ENCODE peak calls at places on chromosomes 11 and 22, in ten cellular contexts. P is pancreas, Y is AG09319, D is breast epithelium, V is IMR-90, W is esophagus squamous epithelium, R is brain microvascular endothelial cell, K is bronchial epithelial cell, L is adrenal gland, J is sigmoid colon. U is an unnamed sample.
A peak's percentile ranks its signal among the peaks of the same experiment; 100 is the strongest.

GRCh38 chr22:49454726-49455125 is 372.9 kb downstream of the BRD1 start:
- DNase-seq in R (no peak), V (no peak), L (no peak), J (no peak), W (no peak), P (no peak), Y (no peak), K (no peak), D (no peak), U (no peak)

GRCh38 chr11:968822-969221 is 43.2 kb downstream of the AP2A2 start:
- DNase-seq in P (no peak), Y (no peak), J (no peak), L (no peak), W (no peak), D (no peak), R (no peak), K (no peak), V (no peak), U (no peak)

GRCh38 chr11:119318240-119319135 is 1.6 kb upstream of the MCAM start:
- DNase-seq in V (peak; percentile 81), R (peak; percentile 60), W (no peak), J (peak; percentile 87), Y (no peak), K (peak; percentile 93), L (peak; percentile 56), D (no peak), P (no peak), U (peak; percentile 66)

GRCh38 chr11:107564877-107565218 is 687 bp downstream of the ALKBH8 start:
- DNase-seq in Y (no peak), R (no peak), W (no peak), V (no peak), J (no peak), K (no peak), D (no peak), L (no peak), P (no peak), U (no peak)

GRCh38 chr22:32206774-32207758 is 2.2 kb upstream of the RFPL2 start:
- DNase-seq in K (peak; percentile 38), V (no peak), P (no peak), R (peak; percentile 2), L (no peak), W (no peak), Y (no peak), J (no peak), D (no peak), U (peak; percentile 51)

GRCh38 chr11:44853674-44854073 is 97.0 kb downstream of the TP53I11 start:
- DNase-seq in K (no peak), D (no peak), W (no peak), R (no peak), L (no peak), Y (no peak), P (no peak), J (no peak), V (no peak), U (no peak)

GRCh38 chr11:12746593-12747097 is 72.4 kb downstream of the TEAD1 start:
- DNase-seq in D (no peak), V (peak; percentile 93), L (no peak), K (peak; percentile 82), J (peak; percentile 77), R (peak; percentile 89), P (no peak), W (no peak), Y (peak; percentile 43), U (no peak)

GRCh38 chr11:74257934-74258553 is 53.4 kb downstream of the P4HA3 start:
- DNase-seq in R (peak; percentile 49), D (no peak), J (peak; percentile 88), Y (no peak), P (no peak), K (peak; percentile 37), L (peak; percentile 18), V (peak; percentile 82), W (no peak), U (no peak)

GRCh38 chr22:19494001-19494560 is 14.4 kb downstream of the CDC45 start:
- DNase-seq in W (no peak), J (no peak), V (no peak), K (no peak), L (no peak), P (no peak), R (no peak), Y (no peak), D (no peak), U (no peak)

GRCh38 chr22:19488285-19488684 is 8.6 kb downstream of the CDC45 start:
- DNase-seq in R (no peak), K (no peak), W (no peak), D (no peak), Y (no peak), J (no peak), V (no peak), L (no peak), P (no peak), U (no peak)

GRCh38 chr22:19492504-19493174 is 12.9 kb downstream of the CDC45 start:
- DNase-seq in D (no peak), V (no peak), Y (no peak), W (no peak), P (no peak), R (no peak), L (no peak), K (no peak), J (no peak), U (no peak)

GRCh38 chr22:19490628-19491230 is 11.0 kb downstream of the CDC45 start:
- DNase-seq in Y (no peak), L (no peak), R (no peak), K (no peak), J (no peak), W (no peak), V (no peak), P (no peak), D (no peak), U (no peak)

GRCh38 chr22:19488884-19489843 is 9.4 kb downstream of the CDC45 start:
- DNase-seq in P (no peak), L (peak; percentile 27), W (no peak), Y (no peak), K (no peak), D (no peak), R (peak; percentile 9), V (peak; percentile 23), J (no peak), U (no peak)
- TF ChIP-seq CTCF in P (no peak), L (no peak), W (no peak), Y (peak; percentile 24), K (no peak), D (no peak), R (peak; percentile 36), V (peak; percentile 12), J (no peak), U (no peak)

DNA sequence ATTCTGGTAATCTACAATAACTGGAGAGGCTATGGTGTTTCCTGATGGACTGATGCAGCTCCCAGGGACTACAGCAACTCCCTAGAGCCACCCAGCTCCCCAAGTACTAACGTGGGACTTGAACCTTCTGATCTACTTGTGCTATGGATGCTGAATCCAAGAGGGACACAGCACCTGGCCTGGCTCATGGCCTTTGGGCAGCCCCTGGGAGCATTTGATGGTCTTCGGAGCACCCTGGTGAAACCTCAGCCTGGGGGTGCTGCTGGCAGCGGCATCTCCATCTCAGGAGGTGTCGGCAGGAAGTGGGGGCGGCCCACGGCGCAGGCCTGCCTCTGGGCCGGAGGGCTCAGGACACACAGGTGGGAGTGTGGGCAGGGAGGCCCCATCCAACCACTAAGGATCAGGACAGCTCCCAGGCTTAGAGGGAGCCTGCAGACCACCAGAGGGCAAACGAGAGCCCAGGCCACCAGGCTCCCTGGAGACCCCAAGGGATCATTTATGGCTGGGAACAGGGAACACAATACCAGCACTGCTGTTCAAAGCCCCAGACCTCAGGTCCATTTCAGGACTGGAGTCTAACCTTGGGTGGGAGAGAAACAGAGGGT is 8.7 kb downstream of the EHD1 start:
- DNase-seq in P (no peak), D (no peak), R (no peak), J (no peak), K (no peak), L (no peak), V (no peak), Y (no peak), W (no peak), U (no peak)
- TF ChIP-seq CTCF in P (no peak), D (no peak), R (peak; percentile 69), J (no peak), K (peak; percentile 24), L (no peak), V (peak; percentile 29), Y (peak; percentile 38), W (no peak), U (peak; percentile 51)

GRCh38 chr22:17095538-17095937 is 10.7 kb downstream of the IL17RA start:
- DNase-seq in Y (no peak), W (no peak), L (no peak), J (peak; percentile 21), D (no peak), K (no peak), R (no peak), V (no peak), P (no peak), U (no peak)
- TF ChIP-seq CTCF in Y (peak; percentile 21), W (no peak), L (no peak), J (no peak), D (no peak), K (peak; percentile 20), R (peak; percentile 71), V (peak; percentile 27), P (no peak), U (peak; percentile 8)

GRCh38 chr11:103619480-103619879 is 417.0 kb upstream of the DDI1 start:
- DNase-seq in K (no peak), L (no peak), D (no peak), P (no peak), W (no peak), V (no peak), R (no peak), J (no peak), Y (no peak), U (no peak)
- TF ChIP-seq CTCF in K (peak; percentile 27), L (no peak), D (no peak), P (no peak), W (no peak), V (no peak), R (peak; percentile 40), J (no peak), Y (peak; percentile 15), U (peak; percentile 20)

GRCh38 chr11:29452131-29452530 is 564.7 kb downstream of the KCNA4 start:
- DNase-seq in P (no peak), K (peak; percentile 91), R (peak; percentile 72), D (no peak), Y (no peak), L (no peak), V (peak; percentile 71), J (no peak), W (no peak), U (no peak)

GRCh38 chr11:29446132-29446531 is 570.7 kb downstream of the KCNA4 start:
- DNase-seq in J (no peak), W (no peak), R (no peak), K (no peak), P (no peak), V (no peak), L (no peak), Y (no peak), D (no peak), U (no peak)

GRCh38 chr11:29447821-29448220 is 569.0 kb downstream of the KCNA4 start:
- DNase-seq in R (no peak), J (no peak), K (no peak), W (no peak), P (no peak), V (no peak), Y (no peak), D (no peak), L (no peak), U (no peak)

GRCh38 chr11:29449280-29450074 is 567.4 kb downstream of the KCNA4 start:
- DNase-seq in W (no peak), L (no peak), V (no peak), J (no peak), K (no peak), P (no peak), Y (no peak), D (no peak), R (no peak), U (no peak)

GRCh38 chr11:29448246-29448877 is 568.5 kb downstream of the KCNA4 start:
- DNase-seq in W (no peak), V (peak; percentile 25), P (no peak), K (peak; percentile 35), L (peak; percentile 50), D (no peak), J (no peak), Y (no peak), R (peak; percentile 47), U (no peak)
- TF ChIP-seq CTCF in W (no peak), V (peak; percentile 49), P (no peak), K (peak; percentile 58), L (peak; percentile 83), D (no peak), J (no peak), Y (peak; percentile 25), R (peak; percentile 87), U (no peak)

U was measured in GM13977.